ENCODE peak calls at places on chromosomes 12 and 14, in seven cellular contexts. One of them, this sample, is unnamed.

GRCh38 chr12:76623929-76624328 is 64.4 kb upstream of the OSBPL8 start:
- DNase-seq in astrocyte of the spinal cord: peak; percentile 32
- DNase-seq in MCF 10A: no peak
- DNase-seq in cardiac muscle cell: no peak
- DNase-seq in WTC11: no peak
- DNase-seq in GM20000: no peak
- DNase-seq in right lobe of liver: no peak
- DNase-seq in this sample: no peak

GRCh38 chr14:77980475-77981321 is 180.8 kb downstream of the ADCK1 start:
- DNase-seq in astrocyte of the spinal cord: no peak
- DNase-seq in MCF 10A: no peak
- DNase-seq in cardiac muscle cell: peak; percentile 31
- DNase-seq in WTC11: peak; percentile 64
- DNase-seq in GM20000: no peak
- DNase-seq in right lobe of liver: peak; percentile 32
- DNase-seq in this sample: no peak

GRCh38 chr12:30622509-30622908 is 73.2 kb downstream of the IPO8 start:
- DNase-seq in astrocyte of the spinal cord: peak; percentile 55
- DNase-seq in MCF 10A: peak; percentile 64
- DNase-seq in cardiac muscle cell: no peak
- DNase-seq in WTC11: no peak
- DNase-seq in GM20000: peak; percentile 6
- DNase-seq in right lobe of liver: no peak
- DNase-seq in this sample: no peak

GRCh38 chr14:33307691-33308369 is 369.2 kb downstream of the NPAS3 start:
- DNase-seq in astrocyte of the spinal cord: peak; percentile 86
- DNase-seq in MCF 10A: peak; percentile 61
- DNase-seq in cardiac muscle cell: no peak
- DNase-seq in WTC11: no peak
- DNase-seq in GM20000: no peak
- DNase-seq in right lobe of liver: no peak
- DNase-seq in this sample: no peak

GRCh38 chr12:87935216-87935615 is 94.0 kb downstream of the C12orf50 start:
- DNase-seq in astrocyte of the spinal cord: no peak
- DNase-seq in MCF 10A: no peak
- DNase-seq in cardiac muscle cell: no peak
- DNase-seq in WTC11: no peak
- DNase-seq in GM20000: no peak
- DNase-seq in right lobe of liver: no peak
- DNase-seq in this sample: no peak

GRCh38 chr14:58987601-58988000 is 200.9 kb upstream of the DAAM1 start:
- DNase-seq in astrocyte of the spinal cord: no peak
- DNase-seq in MCF 10A: no peak
- DNase-seq in cardiac muscle cell: no peak
- DNase-seq in WTC11: no peak
- DNase-seq in GM20000: no peak
- DNase-seq in right lobe of liver: no peak
- DNase-seq in this sample: no peak

GRCh38 chr14:96790715-96791114 is 6.5 kb upstream of the VRK1 start:
- DNase-seq in astrocyte of the spinal cord: no peak
- DNase-seq in MCF 10A: no peak
- DNase-seq in cardiac muscle cell: no peak
- DNase-seq in WTC11: no peak
- DNase-seq in GM20000: no peak
- DNase-seq in right lobe of liver: no peak
- DNase-seq in this sample: no peak

GRCh38 chr12:2615665-2616387 is 178.9 kb upstream of the FKBP4 start:
- DNase-seq in astrocyte of the spinal cord: peak; percentile 81
- DNase-seq in MCF 10A: no peak
- DNase-seq in cardiac muscle cell: peak; percentile 1
- DNase-seq in WTC11: peak; percentile 28
- DNase-seq in GM20000: no peak
- DNase-seq in right lobe of liver: no peak
- DNase-seq in this sample: no peak

GRCh38 chr14:101499080-101499479 is 62.2 kb upstream of the DIO3 start:
- DNase-seq in astrocyte of the spinal cord: no peak
- DNase-seq in MCF 10A: no peak
- DNase-seq in cardiac muscle cell: no peak
- DNase-seq in WTC11: no peak
- DNase-seq in GM20000: no peak
- DNase-seq in right lobe of liver: peak; percentile 44
- DNase-seq in this sample: peak; percentile 68

GRCh38 chr14:104865631-104866441 is 768 bp downstream of the CEP170B start:
- DNase-seq in astrocyte of the spinal cord: peak; percentile 67
- DNase-seq in MCF 10A: peak; percentile 81
- DNase-seq in cardiac muscle cell: peak; percentile 67
- DNase-seq in WTC11: peak; percentile 74
- DNase-seq in GM20000: peak; percentile 76
- DNase-seq in right lobe of liver: peak; percentile 66
- DNase-seq in this sample: no peak

GRCh38 chr12:615620-616019 is 47.6 kb downstream of the NINJ2 start:
- DNase-seq in astrocyte of the spinal cord: no peak
- DNase-seq in MCF 10A: no peak
- DNase-seq in cardiac muscle cell: no peak
- DNase-seq in WTC11: no peak
- DNase-seq in GM20000: no peak
- DNase-seq in right lobe of liver: no peak
- DNase-seq in this sample: no peak

GRCh38 chr12:63982787-63983186 is 138.3 kb downstream of the SRGAP1 start:
- DNase-seq in astrocyte of the spinal cord: no peak
- DNase-seq in MCF 10A: no peak
- DNase-seq in cardiac muscle cell: no peak
- DNase-seq in WTC11: no peak
- DNase-seq in GM20000: no peak
- DNase-seq in right lobe of liver: no peak
- DNase-seq in this sample: no peak

GRCh38 chr12:9992296-9992695 is 6.6 kb downstream of the CLEC1B start:
- DNase-seq in astrocyte of the spinal cord: no peak
- DNase-seq in MCF 10A: no peak
- DNase-seq in cardiac muscle cell: no peak
- DNase-seq in WTC11: no peak
- DNase-seq in GM20000: no peak
- DNase-seq in right lobe of liver: no peak
- DNase-seq in this sample: no peak

GRCh38 chr14:105351920-105352871 is 37.6 kb downstream of the PACS2 start:
- DNase-seq in astrocyte of the spinal cord: peak; percentile 82
- DNase-seq in MCF 10A: peak; percentile 94
- DNase-seq in cardiac muscle cell: peak; percentile 91
- DNase-seq in WTC11: peak; percentile 90
- DNase-seq in GM20000: peak; percentile 97
- DNase-seq in right lobe of liver: peak; percentile 82
- DNase-seq in this sample: no peak

GRCh38 chr12:109741286-109741969 is 27.8 kb downstream of the FAM222A start:
- DNase-seq in astrocyte of the spinal cord: no peak
- DNase-seq in MCF 10A: no peak
- DNase-seq in cardiac muscle cell: no peak
- DNase-seq in WTC11: peak; percentile 4
- DNase-seq in GM20000: no peak
- DNase-seq in right lobe of liver: peak; percentile 6
- DNase-seq in this sample: peak; percentile 49

GRCh38 chr14:78959674-78960264 is 789.6 kb downstream of the NRXN3 start:
- DNase-seq in astrocyte of the spinal cord: peak; percentile 79
- DNase-seq in MCF 10A: peak; percentile 70
- DNase-seq in cardiac muscle cell: peak; percentile 81
- DNase-seq in WTC11: peak; percentile 73
- DNase-seq in GM20000: peak; percentile 55
- DNase-seq in right lobe of liver: peak; percentile 73
- DNase-seq in this sample: no peak

GRCh38 chr12:131368073-131369071 is 342.5 kb upstream of the SFSWAP start:
- DNase-seq in astrocyte of the spinal cord: no peak
- DNase-seq in MCF 10A: no peak
- DNase-seq in cardiac muscle cell: no peak
- DNase-seq in WTC11: no peak
- DNase-seq in GM20000: no peak
- DNase-seq in right lobe of liver: peak; percentile 11
- DNase-seq in this sample: peak; percentile 75

GRCh38 chr12:22333751-22334695 is 484 bp downstream of the ST8SIA1 start:
- DNase-seq in astrocyte of the spinal cord: no peak
- DNase-seq in MCF 10A: no peak
- DNase-seq in cardiac muscle cell: peak; percentile 48
- DNase-seq in WTC11: peak; percentile 35
- DNase-seq in GM20000: peak; percentile 18
- DNase-seq in right lobe of liver: no peak
- DNase-seq in this sample: no peak

GRCh38 chr12:65755596-65755978 is 68.7 kb upstream of the HMGA2 start:
- DNase-seq in astrocyte of the spinal cord: peak; percentile 11
- DNase-seq in MCF 10A: peak; percentile 9
- DNase-seq in cardiac muscle cell: no peak
- DNase-seq in WTC11: no peak
- DNase-seq in GM20000: no peak
- DNase-seq in right lobe of liver: no peak
- DNase-seq in this sample: no peak

GRCh38 chr12:9940370-9940769 is 8.2 kb upstream of the CLEC2A start:
- DNase-seq in astrocyte of the spinal cord: no peak
- DNase-seq in MCF 10A: peak; percentile 32
- DNase-seq in cardiac muscle cell: peak; percentile 4
- DNase-seq in WTC11: no peak
- DNase-seq in GM20000: no peak
- DNase-seq in right lobe of liver: no peak
- DNase-seq in this sample: no peak

GRCh38 chr14:104797112-104798044 is 1.8 kb upstream of the AKT1 start:
- DNase-seq in astrocyte of the spinal cord: no peak
- DNase-seq in MCF 10A: no peak
- DNase-seq in cardiac muscle cell: peak; percentile 77
- DNase-seq in WTC11: no peak
- DNase-seq in GM20000: no peak
- DNase-seq in right lobe of liver: no peak
- DNase-seq in this sample: no peak

GRCh38 chr14:44989497-44990440 is 27.8 kb downstream of the TOGARAM1 start:
- DNase-seq in astrocyte of the spinal cord: no peak
- DNase-seq in MCF 10A: no peak
- DNase-seq in cardiac muscle cell: no peak
- DNase-seq in WTC11: no peak
- DNase-seq in GM20000: no peak
- DNase-seq in right lobe of liver: no peak
- DNase-seq in this sample: no peak

GRCh38 chr12:59736359-59736758 is 140.5 kb downstream of the SLC16A7 start:
- DNase-seq in astrocyte of the spinal cord: no peak
- DNase-seq in MCF 10A: no peak
- DNase-seq in cardiac muscle cell: no peak
- DNase-seq in WTC11: no peak
- DNase-seq in GM20000: no peak
- DNase-seq in right lobe of liver: no peak
- DNase-seq in this sample: no peak

GRCh38 chr14:24135834-24136683 is at the start of gene PSME1:
- DNase-seq in astrocyte of the spinal cord: peak; percentile 90
- DNase-seq in MCF 10A: peak; percentile 89
- DNase-seq in cardiac muscle cell: peak; percentile 96
- DNase-seq in WTC11: peak; percentile 93
- DNase-seq in GM20000: peak; percentile 98
- DNase-seq in right lobe of liver: peak; percentile 98
- DNase-seq in this sample: peak; percentile 95

GRCh38 chr12:13230500-13230899 is 34.0 kb downstream of the EMP1 start:
- DNase-seq in astrocyte of the spinal cord: no peak
- DNase-seq in MCF 10A: no peak
- DNase-seq in cardiac muscle cell: no peak
- DNase-seq in WTC11: no peak
- DNase-seq in GM20000: no peak
- DNase-seq in right lobe of liver: no peak
- DNase-seq in this sample: no peak

GRCh38 chr12:18496156-18496555 is 234.8 kb downstream of the PIK3C2G start:
- DNase-seq in astrocyte of the spinal cord: no peak
- DNase-seq in MCF 10A: peak; percentile 3
- DNase-seq in cardiac muscle cell: no peak
- DNase-seq in WTC11: no peak
- DNase-seq in GM20000: no peak
- DNase-seq in right lobe of liver: no peak
- DNase-seq in this sample: no peak

GRCh38 chr12:39618701-39619100 is 902 bp downstream of the ABCD2 start:
- DNase-seq in astrocyte of the spinal cord: no peak
- DNase-seq in MCF 10A: no peak
- DNase-seq in cardiac muscle cell: no peak
- DNase-seq in WTC11: no peak
- DNase-seq in GM20000: no peak
- DNase-seq in right lobe of liver: no peak
- DNase-seq in this sample: no peak

GRCh38 chr12:39621670-39622069 is 2.1 kb upstream of the ABCD2 start:
- DNase-seq in astrocyte of the spinal cord: no peak
- DNase-seq in MCF 10A: no peak
- DNase-seq in cardiac muscle cell: no peak
- DNase-seq in WTC11: no peak
- DNase-seq in GM20000: no peak
- DNase-seq in right lobe of liver: no peak
- DNase-seq in this sample: no peak

GRCh38 chr12:39619316-39619659 is 315 bp downstream of the ABCD2 start:
- DNase-seq in astrocyte of the spinal cord: no peak
- DNase-seq in MCF 10A: no peak
- DNase-seq in cardiac muscle cell: no peak
- DNase-seq in WTC11: no peak
- DNase-seq in GM20000: no peak
- DNase-seq in right lobe of liver: no peak
- DNase-seq in this sample: no peak

GRCh38 chr12:39620664-39621658 is 1.4 kb upstream of the ABCD2 start:
- DNase-seq in astrocyte of the spinal cord: peak; percentile 21
- DNase-seq in MCF 10A: no peak
- DNase-seq in cardiac muscle cell: no peak
- DNase-seq in WTC11: no peak
- DNase-seq in GM20000: peak; percentile 37
- DNase-seq in right lobe of liver: no peak
- DNase-seq in this sample: no peak

GRCh38 chr12:39619660-39620433 is at the start of gene ABCD2:
- DNase-seq in astrocyte of the spinal cord: peak; percentile 91
- DNase-seq in MCF 10A: peak; percentile 66
- DNase-seq in cardiac muscle cell: peak; percentile 89
- DNase-seq in WTC11: peak; percentile 67
- DNase-seq in GM20000: peak; percentile 62
- DNase-seq in right lobe of liver: peak; percentile 26
- DNase-seq in this sample: no peak
- TF ChIP-seq CTCF in astrocyte of the spinal cord: no peak
- TF ChIP-seq CTCF in MCF 10A: peak; percentile 31
- TF ChIP-seq CTCF in cardiac muscle cell: no peak
- TF ChIP-seq CTCF in WTC11: no peak
- TF ChIP-seq CTCF in GM20000: no peak
- TF ChIP-seq CTCF in right lobe of liver: no peak
- TF ChIP-seq CTCF in this sample: peak; percentile 57

GRCh38 chr12:46553266-46553665 is 180.7 kb upstream of the SLC38A2 start:
- DNase-seq in astrocyte of the spinal cord: peak; percentile 64
- DNase-seq in MCF 10A: peak; percentile 86
- DNase-seq in cardiac muscle cell: no peak
- DNase-seq in WTC11: no peak
- DNase-seq in GM20000: no peak
- DNase-seq in right lobe of liver: no peak
- DNase-seq in this sample: no peak
- TF ChIP-seq CTCF in astrocyte of the spinal cord: no peak
- TF ChIP-seq CTCF in MCF 10A: no peak
- TF ChIP-seq CTCF in cardiac muscle cell: no peak
- TF ChIP-seq CTCF in WTC11: no peak
- TF ChIP-seq CTCF in GM20000: no peak
- TF ChIP-seq CTCF in right lobe of liver: no peak
- TF ChIP-seq CTCF in this sample: no peak

GRCh38 chr12:111753144-111753881 is 13.4 kb upstream of the ALDH2 start:
- DNase-seq in astrocyte of the spinal cord: peak; percentile 32
- DNase-seq in MCF 10A: peak; percentile 55
- DNase-seq in cardiac muscle cell: peak; percentile 79
- DNase-seq in WTC11: peak; percentile 75
- DNase-seq in GM20000: peak; percentile 67
- DNase-seq in right lobe of liver: peak; percentile 70
- DNase-seq in this sample: no peak
- TF ChIP-seq CTCF in astrocyte of the spinal cord: peak; percentile 73
- TF ChIP-seq CTCF in MCF 10A: peak; percentile 64
- TF ChIP-seq CTCF in cardiac muscle cell: peak; percentile 90
- TF ChIP-seq CTCF in WTC11: peak; percentile 62
- TF ChIP-seq CTCF in GM20000: peak; percentile 70
- TF ChIP-seq CTCF in right lobe of liver: peak; percentile 90
- TF ChIP-seq CTCF in this sample: peak; percentile 76

GRCh38 chr14:52146504-52146903 is 77.6 kb upstream of the NID2 start:
- DNase-seq in astrocyte of the spinal cord: no peak
- DNase-seq in MCF 10A: no peak
- DNase-seq in cardiac muscle cell: no peak
- DNase-seq in WTC11: no peak
- DNase-seq in GM20000: no peak
- DNase-seq in right lobe of liver: no peak
- DNase-seq in this sample: no peak
- TF ChIP-seq CTCF in astrocyte of the spinal cord: peak; percentile 29
- TF ChIP-seq CTCF in MCF 10A: no peak
- TF ChIP-seq CTCF in cardiac muscle cell: peak; percentile 43
- TF ChIP-seq CTCF in WTC11: no peak
- TF ChIP-seq CTCF in GM20000: no peak
- TF ChIP-seq CTCF in right lobe of liver: no peak
- TF ChIP-seq CTCF in this sample: peak; percentile 73

This sample was measured in chondrocyte.